ENCODE peak calls at places on chromosomes 7 and 10, in five cellular contexts. U is activated CD4-positive, alpha-beta memory T cell treated with anti-CD3 and anti-CD28 coated beads, Interleukin-2, amount 10 ng/mL, durations not matched to agents 7 days and 5 days; L is PC-3; D is C1 segment of cervical spinal cord; M is fibroblast of lung. J is an unnamed sample.

GRCh38 chr10:104434601-104435000 is 81.0 kb downstream of the CFAP58 start:
- DNase-seq in M (peak), D (no peak), U (no peak), L (no peak), J (no peak)

GRCh38 chr10:118584181-118584954 is 11.1 kb downstream of the PRLHR start:
- DNase-seq in L (peak), U (no peak), D (no peak), M (peak), J (peak)

GRCh38 chr7:107924841-107925490 is 34.0 kb downstream of the DLD start:
- DNase-seq in L (no peak), M (no peak), U (no peak), D (no peak), J (peak)

GRCh38 chr10:60299961-60300883 is 89.5 kb downstream of the ANK3 start:
- DNase-seq in D (no peak), U (no peak), M (peak), L (no peak), J (no peak)

GRCh38 chr7:156147104-156147503 is 334.8 kb upstream of the SHH start:
- DNase-seq in D (no peak), L (no peak), U (no peak), M (no peak), J (no peak)

GRCh38 chr10:112208981-112209380 is 25.4 kb upstream of the GPAM start:
- DNase-seq in M (peak), L (no peak), D (no peak), U (no peak), J (peak)

GRCh38 chr7:71787513-71787912 is 624.6 kb downstream of the CALN1 start:
- DNase-seq in U (no peak), M (peak), D (no peak), L (no peak), J (no peak)

GRCh38 chr10:110634527-110635209 is 9.5 kb upstream of the RBM20 start:
- DNase-seq in U (no peak), L (peak), M (no peak), D (no peak), J (no peak)

GRCh38 chr7:74658171-74659004 is 870 bp downstream of the GTF2I start:
- DNase-seq in D (peak), M (peak), U (peak), L (peak), J (peak)

GRCh38 chr10:11687357-11687771 is 54.8 kb upstream of the ECHDC3 start:
- DNase-seq in L (peak), D (no peak), M (peak), U (no peak), J (no peak)

GRCh38 chr7:140033036-140033435 is 29.7 kb downstream of the PARP12 start:
- DNase-seq in M (peak), D (no peak), L (peak), U (no peak), J (no peak)

GRCh38 chr7:48637382-48637781 is 287.0 kb upstream of the CDC14C start:
- DNase-seq in U (no peak), D (no peak), M (peak), L (peak), J (no peak)

GRCh38 chr10:30160431-30160982 is 101.1 kb upstream of the JCAD start:
- DNase-seq in M (no peak), U (no peak), L (no peak), D (no peak), J (no peak)

GRCh38 chr7:9955138-9955537 is 1018.5 kb upstream of the PHF14 start:
- DNase-seq in L (no peak), U (no peak), M (no peak), D (no peak), J (no peak)

GRCh38 chr7:25795824-25796235 is 356.2 kb upstream of the NFE2L3 start:
- DNase-seq in L (no peak), U (no peak), M (peak), D (no peak), J (peak)

GRCh38 chr7:106111671-106112117 is 418 bp downstream of the SYPL1 start:
- DNase-seq in L (peak), M (no peak), D (peak), U (peak), J (peak)

GRCh38 chr10:125700355-125700911 is 17.5 kb upstream of the TEX36 start:
- DNase-seq in U (no peak), D (no peak), M (no peak), L (peak), J (peak)

GRCh38 chr7:100949931-100950443 is 653 bp downstream of the MUC3A start:
- DNase-seq in L (no peak), M (no peak), U (no peak), D (no peak), J (no peak)

J was measured in fibroblast of gingiva.